ENCODE peak calls at places on chromosomes 4 and X, in ten cellular contexts. M is mammary epithelial cell, D is bronchial epithelial cell, Q is HepG2, V is endothelial cell, J is pancreas, U is neural progenitor cell, W is K562, Z is AG09309, N is fibroblast of pulmonary artery. T is an unnamed sample.

GRCh38 chrX:112677167-112677566 is 2.6 kb downstream of the LHFPL1 start:
- DNase-seq in W (no peak), V (no peak), U (no peak), D (peak; percentile 16), Q (no peak), N (peak; percentile 78), Z (no peak), M (no peak), J (no peak), T (no peak)

GRCh38 chr4:137678796-137679195 is 146.5 kb upstream of the PCDH18 start:
- DNase-seq in M (no peak), D (peak; percentile 43), Z (peak; percentile 31), N (peak; percentile 44), J (no peak), W (no peak), U (no peak), V (no peak), Q (no peak), T (no peak)

GRCh38 chr4:126604273-126604867 is 1028.4 kb upstream of the INTU start:
- DNase-seq in V (peak; percentile 27), M (peak; percentile 19), D (peak; percentile 29), W (peak; percentile 60), N (peak; percentile 63), Z (no peak), U (peak; percentile 57), Q (peak; percentile 18), J (no peak), T (no peak)

GRCh38 chr4:182343435-182343834 is 100.2 kb downstream of the TENM3 start:
- DNase-seq in W (no peak), J (no peak), N (no peak), V (no peak), M (no peak), Z (no peak), Q (no peak), D (no peak), U (peak; percentile 54), T (no peak)

GRCh38 chr4:5421416-5421815 is 286.9 kb downstream of the EVC2 start:
- DNase-seq in V (no peak), U (no peak), Z (no peak), M (no peak), D (no peak), N (no peak), Q (no peak), W (no peak), J (no peak), T (no peak)

GRCh38 chr4:134019657-134020056 is 181.9 kb downstream of the PABPC4L start:
- DNase-seq in W (no peak), N (no peak), Z (no peak), J (no peak), D (no peak), U (no peak), M (no peak), V (no peak), Q (no peak), T (no peak)

GRCh38 chrX:136260801-136261200 is 9.6 kb upstream of the MAP7D3 start:
- DNase-seq in J (no peak), D (peak; percentile 67), M (no peak), Z (peak; percentile 25), V (no peak), W (no peak), Q (no peak), U (no peak), N (peak; percentile 66), T (peak; percentile 36)

GRCh38 chr4:188781655-188782054 is 642.4 kb downstream of the TRIML1 start:
- DNase-seq in N (no peak), M (no peak), Q (peak; percentile 1), Z (no peak), D (no peak), J (no peak), V (peak; percentile 13), U (peak; percentile 33), W (no peak), T (no peak)

GRCh38 chr4:139300431-139301142 is 718 bp upstream of the NAA15 start:
- DNase-seq in D (peak; percentile 79), Q (no peak), M (peak; percentile 68), J (peak; percentile 23), V (no peak), W (peak; percentile 65), Z (no peak), U (peak; percentile 31), N (peak; percentile 59), T (no peak)

GRCh38 chrX:119266364-119266995 is 30.4 kb downstream of the PGRMC1 start:
- DNase-seq in Z (no peak), M (peak; percentile 6), V (peak; percentile 10), Q (peak; percentile 0), U (peak; percentile 14), J (peak; percentile 26), D (peak; percentile 7), W (peak; percentile 30), N (peak; percentile 28), T (no peak)

GRCh38 chr4:169338246-169338645 is 67.5 kb upstream of the SH3RF1 start:
- DNase-seq in W (no peak), V (no peak), M (no peak), Q (no peak), U (no peak), D (no peak), Z (no peak), J (no peak), N (no peak), T (no peak)

GRCh38 chrX:1202251-1202650 is 10.2 kb downstream of the CRLF2 start:
- DNase-seq in W (no peak), U (no peak), Z (no peak), J (no peak), Q (no peak), D (no peak), N (no peak), V (no peak), M (no peak), T (no peak)

GRCh38 chr4:6443035-6444023 is 29.1 kb downstream of the PPP2R2C start:
- DNase-seq in V (no peak), J (no peak), N (no peak), Z (no peak), U (no peak), W (no peak), M (no peak), D (no peak), Q (no peak), T (no peak)

GRCh38 chrX:131955099-131955777 is 67.9 kb upstream of the STK26 start:
- DNase-seq in V (no peak), N (no peak), U (no peak), Z (no peak), Q (no peak), D (peak; percentile 0), J (no peak), W (no peak), M (no peak), T (no peak)

GRCh38 chr4:88106205-88106604 is 52.2 kb downstream of the ABCG2 start:
- DNase-seq in J (no peak), V (no peak), D (peak; percentile 92), W (no peak), M (peak; percentile 71), U (no peak), Q (no peak), Z (no peak), N (peak; percentile 32), T (no peak)

GRCh38 chr4:22607382-22607781 is 85.4 kb upstream of the GBA3 start:
- DNase-seq in J (peak; percentile 72), D (peak; percentile 43), M (peak; percentile 35), W (peak; percentile 1), U (peak; percentile 32), N (peak; percentile 47), Q (peak; percentile 35), V (peak; percentile 35), Z (peak; percentile 0), T (peak; percentile 3)
- TF ChIP-seq CTCF in J (peak; percentile 17), D (peak; percentile 83), M (peak; percentile 68), W (no peak), U (peak; percentile 36), N (peak; percentile 59), Q (peak; percentile 85), V (no peak), Z (peak; percentile 75), T (peak; percentile 48)

DNA sequence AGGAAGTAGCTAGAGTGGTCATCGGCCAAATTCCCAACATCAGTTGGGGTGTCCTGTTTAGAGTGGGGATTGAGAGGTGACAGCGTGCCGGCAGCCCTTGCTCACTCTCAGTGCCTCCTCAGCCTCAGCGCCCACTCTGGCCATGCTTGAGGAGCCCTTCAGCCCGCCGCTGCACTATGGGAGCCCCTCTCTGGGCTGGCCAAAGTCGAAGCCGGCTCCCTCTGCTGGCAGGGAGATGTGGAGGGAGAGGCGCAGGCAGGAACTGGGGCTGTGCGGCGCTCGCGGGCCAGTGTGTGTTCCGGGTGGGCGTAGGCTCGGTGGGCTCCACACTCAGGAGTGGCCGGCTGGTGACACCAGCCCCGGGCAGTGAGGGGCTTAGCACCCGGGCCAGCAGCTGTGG is 7.1 kb upstream of the CENPU start:
- DNase-seq in M (no peak), U (no peak), J (no peak), Z (no peak), Q (no peak), V (no peak), D (no peak), N (no peak), W (no peak), T (no peak)
- TF ChIP-seq CTCF in M (no peak), U (no peak), J (no peak), Z (no peak), Q (no peak), V (no peak), D (no peak), N (no peak), W (no peak), T (no peak)

DNA sequence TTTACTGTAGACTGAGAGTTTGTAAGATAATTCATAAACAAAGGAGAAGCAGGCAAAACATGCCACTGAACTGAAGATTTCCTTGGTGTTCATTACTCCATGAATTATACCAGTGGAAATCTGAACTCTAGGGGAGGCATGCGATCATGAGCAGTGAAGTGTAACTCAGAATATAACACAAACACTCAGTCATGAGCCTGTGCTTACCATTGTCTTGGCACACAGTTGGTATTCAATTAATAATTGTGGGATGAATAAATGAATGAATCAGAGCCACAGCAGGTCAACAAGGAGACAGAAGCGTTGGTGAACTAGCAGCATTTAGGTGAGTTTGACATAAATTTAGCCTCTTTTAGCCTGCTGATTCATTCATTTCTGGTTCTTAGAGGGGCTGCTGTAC is 263.5 kb upstream of the DKK2 start:
- DNase-seq in M (peak; percentile 38), J (no peak), D (peak; percentile 49), V (no peak), W (no peak), Z (no peak), Q (no peak), U (no peak), N (no peak), T (no peak)
- TF ChIP-seq CTCF in M (no peak), J (no peak), D (no peak), V (no peak), W (no peak), Z (no peak), Q (no peak), U (no peak), N (no peak), T (no peak)

DNA sequence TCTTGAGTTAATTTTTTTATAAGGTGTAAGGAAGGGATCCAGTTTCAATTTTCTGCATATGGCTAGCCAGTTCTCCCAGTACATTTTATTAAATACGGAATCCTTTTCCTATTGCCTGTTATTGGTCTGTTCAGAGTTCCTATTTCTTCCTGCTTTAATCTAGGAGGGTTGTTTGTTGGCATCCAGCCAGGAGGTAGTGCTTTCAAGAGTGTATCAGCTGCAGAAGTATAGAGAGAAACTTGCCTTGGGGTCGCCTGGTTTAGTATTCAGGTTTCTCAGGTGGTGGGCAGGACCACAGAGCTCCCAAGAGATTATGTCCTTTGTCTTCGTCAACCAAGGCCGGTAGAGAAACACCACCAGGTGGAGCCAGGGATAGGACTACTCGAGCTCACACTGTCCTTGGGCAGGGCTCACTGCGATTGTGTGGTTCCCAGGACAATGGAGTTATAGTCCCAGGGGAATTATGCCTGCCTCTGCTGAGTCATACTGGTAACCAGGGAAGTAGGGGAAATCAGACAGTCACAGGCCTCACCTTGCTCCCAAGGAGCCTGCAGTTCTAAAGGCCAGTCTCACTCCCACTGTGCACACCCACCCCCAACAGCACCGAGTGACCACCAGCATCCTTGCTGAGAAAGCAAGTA is 168.1 kb downstream of the VSIG4 start:
- DNase-seq in Q (peak; percentile 41), U (peak; percentile 40), D (peak; percentile 87), W (peak; percentile 68), J (no peak), M (peak; percentile 84), N (peak; percentile 51), V (peak; percentile 28), Z (no peak), T (no peak)
- TF ChIP-seq CTCF in Q (peak; percentile 44), U (peak; percentile 27), D (peak; percentile 60), W (peak; percentile 57), J (no peak), M (peak; percentile 27), N (peak; percentile 14), V (no peak), Z (no peak), T (no peak)